ENCODE peak calls at places on chromosomes 16 and 17, in four cellular contexts. One of them, this sample, is unnamed.

GRCh38 chr17:78541488-78542237 is 35.5 kb downstream of the DNAH17 start:
- DNase-seq in AG04450: no peak
- DNase-seq in fibroblast of the conjunctiva: no peak
- DNase-seq in activated CD4-positive, alpha-beta T cell treated with anti-CD3 and anti-CD28 coated beads for 48 hours: no peak
- DNase-seq in this sample: no peak

GRCh38 chr17:74520790-74521480 is 10.3 kb downstream of the CD300LB start:
- DNase-seq in fibroblast of the conjunctiva: no peak
- DNase-seq in AG04450: no peak
- DNase-seq in activated CD4-positive, alpha-beta T cell treated with anti-CD3 and anti-CD28 coated beads for 48 hours: no peak
- DNase-seq in this sample: no peak

GRCh38 chr17:65243838-65244237 is 106.7 kb downstream of the RGS9 start:
- DNase-seq in activated CD4-positive, alpha-beta T cell treated with anti-CD3 and anti-CD28 coated beads for 48 hours: peak
- DNase-seq in AG04450: no peak
- DNase-seq in fibroblast of the conjunctiva: peak
- DNase-seq in this sample: peak

GRCh38 chr17:75289832-75290337 is 652 bp upstream of the SLC25A19 start:
- DNase-seq in activated CD4-positive, alpha-beta T cell treated with anti-CD3 and anti-CD28 coated beads for 48 hours: peak
- DNase-seq in fibroblast of the conjunctiva: no peak
- DNase-seq in AG04450: no peak
- DNase-seq in this sample: no peak

GRCh38 chr17:40553694-40554534 is 11.4 kb downstream of the CCR7 start:
- DNase-seq in AG04450: no peak
- DNase-seq in activated CD4-positive, alpha-beta T cell treated with anti-CD3 and anti-CD28 coated beads for 48 hours: peak
- DNase-seq in fibroblast of the conjunctiva: no peak
- DNase-seq in this sample: no peak

GRCh38 chr17:43169561-43170139 is 1.4 kb upstream of the NBR1 start:
- DNase-seq in fibroblast of the conjunctiva: peak
- DNase-seq in AG04450: no peak
- DNase-seq in activated CD4-positive, alpha-beta T cell treated with anti-CD3 and anti-CD28 coated beads for 48 hours: peak
- DNase-seq in this sample: no peak

GRCh38 chr16:83722501-83723183 is 85.1 kb upstream of the HSBP1 start:
- DNase-seq in activated CD4-positive, alpha-beta T cell treated with anti-CD3 and anti-CD28 coated beads for 48 hours: no peak
- DNase-seq in fibroblast of the conjunctiva: no peak
- DNase-seq in AG04450: no peak
- DNase-seq in this sample: no peak

GRCh38 chr17:39813631-39814030 is 50.5 kb downstream of the IKZF3 start:
- DNase-seq in activated CD4-positive, alpha-beta T cell treated with anti-CD3 and anti-CD28 coated beads for 48 hours: peak
- DNase-seq in AG04450: no peak
- DNase-seq in fibroblast of the conjunctiva: no peak
- DNase-seq in this sample: no peak

GRCh38 chr16:67271446-67271845 is 7.9 kb upstream of the PLEKHG4 start:
- DNase-seq in AG04450: no peak
- DNase-seq in activated CD4-positive, alpha-beta T cell treated with anti-CD3 and anti-CD28 coated beads for 48 hours: no peak
- DNase-seq in fibroblast of the conjunctiva: no peak
- DNase-seq in this sample: no peak

GRCh38 chr17:44108440-44109311 is 14.8 kb downstream of the HDAC5 start:
- DNase-seq in activated CD4-positive, alpha-beta T cell treated with anti-CD3 and anti-CD28 coated beads for 48 hours: no peak
- DNase-seq in AG04450: peak
- DNase-seq in fibroblast of the conjunctiva: peak
- DNase-seq in this sample: no peak